ENCODE peak calls at places on chromosomes 6 and 20, in nine cellular contexts. F is stimulated activated CD4-positive, alpha-beta T cell treated with anti-CD3 and anti-CD28 coated beads, Interleukin-1b, Interleukin-23, amount 100 ng/mL, for 24 hours; V is activated CD4-positive, CD25-positive, alpha-beta regulatory T cell; P is upper lobe of right lung; J is stimulated activated effector memory CD8-positive, alpha-beta T cell treated with anti-CD3 and anti-CD28 coated beads, Interleukin-12 subunit alpha, Interleukin-12 subunit beta, amount 100 ng/mL, for 72 hours; A is AG04450; Q is CD4-positive, alpha-beta memory T cell; B is lung; Z is endothelial cell. U is an unnamed sample.

GRCh38 chr6:169830876-169831275 is 79.5 kb downstream of the ERMARD start:
- DNase-seq in V (no peak), A (no peak), J (no peak), P (peak; percentile 49), Z (no peak), F (no peak), B (peak; percentile 18), Q (no peak), U (no peak)

GRCh38 chr6:167093922-167094432 is 28.9 kb upstream of the CCR6 start:
- DNase-seq in Q (peak; percentile 86), A (no peak), P (no peak), Z (no peak), F (peak; percentile 33), V (peak; percentile 53), J (peak; percentile 63), B (no peak), U (peak; percentile 46)

GRCh38 chr6:170423030-170423429 is 116.5 kb downstream of the FAM120B start:
- DNase-seq in P (no peak), Q (no peak), F (no peak), Z (peak; percentile 40), V (no peak), B (no peak), A (no peak), J (no peak), U (no peak)

GRCh38 chr20:41232971-41233926 is 84.3 kb downstream of the ZHX3 start:
- DNase-seq in Z (no peak), A (peak; percentile 86), V (no peak), P (no peak), Q (no peak), F (no peak), J (no peak), B (no peak), U (no peak)

GRCh38 chr20:36786246-36786645 is 12.7 kb upstream of the DSN1 start:
- DNase-seq in J (no peak), Q (no peak), A (no peak), P (no peak), Z (no peak), F (no peak), V (no peak), B (no peak), U (no peak)

GRCh38 chr20:62366370-62367135 is 559 bp downstream of the LAMA5 start:
- DNase-seq in A (no peak), F (no peak), V (no peak), B (no peak), Z (no peak), J (peak; percentile 33), P (peak; percentile 85), Q (peak; percentile 29), U (no peak)

GRCh38 chr20:13009682-13010406 is 1.1 kb downstream of the SPTLC3 start:
- DNase-seq in Q (peak; percentile 40), A (peak; percentile 81), P (no peak), V (no peak), J (no peak), Z (no peak), B (peak; percentile 38), F (no peak), U (peak; percentile 27)

GRCh38 chr6:129981598-129981997 is 36.8 kb upstream of the L3MBTL3 start:
- DNase-seq in F (no peak), Z (no peak), J (no peak), A (no peak), V (no peak), Q (no peak), P (no peak), B (no peak), U (no peak)

GRCh38 chr20:19826179-19826914 is 68.3 kb downstream of the RIN2 start:
- DNase-seq in J (no peak), Q (no peak), A (no peak), F (no peak), B (no peak), V (no peak), P (no peak), Z (no peak), U (no peak)

GRCh38 chr20:41364967-41365765 is 1.5 kb downstream of the EMILIN3 start:
- DNase-seq in J (no peak), Z (no peak), Q (no peak), A (no peak), B (no peak), P (no peak), V (no peak), F (no peak), U (no peak)

GRCh38 chr20:62602550-62602949 is 39.8 kb upstream of the SLCO4A1 start:
- DNase-seq in J (no peak), A (no peak), Z (no peak), Q (peak; percentile 59), V (no peak), B (peak; percentile 76), F (no peak), P (peak; percentile 88), U (peak; percentile 5)

GRCh38 chr6:98946877-98947410 is 802 bp downstream of the FBXL4 start:
- DNase-seq in F (no peak), B (peak; percentile 31), V (peak; percentile 1), Q (peak; percentile 64), P (peak; percentile 65), A (no peak), Z (no peak), J (peak; percentile 6), U (peak; percentile 42)

GRCh38 chr6:17385660-17386059 is 7.7 kb upstream of the CAP2 start:
- DNase-seq in B (no peak), F (no peak), P (no peak), Z (no peak), A (peak; percentile 66), V (no peak), J (no peak), Q (no peak), U (no peak)

GRCh38 chr20:46660487-46660886 is 9.2 kb upstream of the SLC13A3 start:
- DNase-seq in A (no peak), Q (no peak), V (no peak), J (no peak), F (no peak), B (no peak), Z (no peak), P (no peak), U (no peak)

GRCh38 chr6:33080127-33081089 is 4.6 kb downstream of the HLA-DPB1 start:
- DNase-seq in B (peak; percentile 55), P (peak; percentile 78), Q (no peak), J (no peak), F (no peak), A (no peak), Z (peak; percentile 55), V (no peak), U (no peak)

GRCh38 chr20:39010496-39010895 is 48.4 kb downstream of the DHX35 start:
- DNase-seq in V (no peak), Z (no peak), Q (no peak), F (no peak), A (no peak), J (no peak), P (no peak), B (no peak), U (no peak)

GRCh38 chr20:9054176-9054575 is 14.7 kb upstream of the PLCB4 start:
- DNase-seq in F (no peak), Q (no peak), V (no peak), Z (no peak), A (no peak), P (no peak), J (no peak), B (no peak), U (no peak)

GRCh38 chr6:107353773-107354382 is 105.5 kb downstream of the PDSS2 start:
- DNase-seq in F (no peak), Q (no peak), V (no peak), B (no peak), A (no peak), P (no peak), Z (no peak), J (no peak), U (no peak)

GRCh38 chr6:15351631-15352030 is 105.8 kb downstream of the JARID2 start:
- DNase-seq in A (peak; percentile 45), B (peak; percentile 56), V (no peak), Q (no peak), F (no peak), P (no peak), Z (no peak), J (no peak), U (no peak)

GRCh38 chr6:119834418-119834817 is 484.9 kb upstream of the MAN1A1 start:
- DNase-seq in A (no peak), V (no peak), Q (no peak), J (no peak), Z (no peak), F (no peak), P (no peak), B (no peak), U (no peak)

U was measured in naive thymus-derived CD4-positive, alpha-beta T cell.